ENCODE peak calls at places on chromosomes 12 and 14, in seven cellular contexts. L is kidney; M is foreskin fibroblast; T is tibial nerve; E is naive thymus-derived CD4-positive, alpha-beta T cell; Z is adipocyte; G is CD8-positive, alpha-beta memory T cell. X is an unnamed sample.

GRCh38 chr12:81263072-81263471 is 185.2 kb downstream of the ACSS3 start:
- DNase-seq in E (no peak), L (no peak), T (no peak), M (no peak), G (no peak), Z (no peak), X (no peak)

GRCh38 chr14:77052281-77053044 is 24.0 kb upstream of the IRF2BPL start:
- DNase-seq in G (no peak), E (no peak), L (no peak), T (no peak), Z (no peak), M (no peak), X (peak)

GRCh38 chr12:57522887-57523705 is 472 bp downstream of the MBD6 start:
- DNase-seq in M (no peak), G (no peak), L (peak), Z (peak), E (no peak), T (peak), X (peak)

GRCh38 chr12:1047898-1048660 is 57.1 kb downstream of the ERC1 start:
- DNase-seq in L (no peak), M (no peak), Z (no peak), G (no peak), T (no peak), E (no peak), X (no peak)

GRCh38 chr12:77916276-77916675 is 85.6 kb downstream of the NAV3 start:
- DNase-seq in E (no peak), L (no peak), Z (no peak), T (no peak), M (no peak), G (no peak), X (peak)

GRCh38 chr14:101186544-101186943 is 283.0 kb upstream of the RTL1 start:
- DNase-seq in E (no peak), Z (no peak), T (no peak), G (no peak), M (no peak), L (peak), X (no peak)

GRCh38 chr14:68112456-68112855 is 292.9 kb downstream of the RAD51B start:
- DNase-seq in M (no peak), T (no peak), L (no peak), Z (no peak), E (no peak), G (no peak), X (no peak)

GRCh38 chr12:80936642-80937390 is 918 bp downstream of the LIN7A start:
- DNase-seq in L (peak), M (peak), Z (peak), T (no peak), G (no peak), E (peak), X (no peak)

GRCh38 chr12:70398002-70398401 is 31.9 kb downstream of the KCNMB4 start:
- DNase-seq in M (no peak), E (no peak), T (no peak), L (no peak), G (no peak), Z (no peak), X (no peak)

GRCh38 chr14:31660728-31661127 is 99.5 kb downstream of the NUBPL start:
- DNase-seq in Z (no peak), T (no peak), G (no peak), E (no peak), L (no peak), M (no peak), X (no peak)

GRCh38 chr12:67998379-67998778 is 9.1 kb downstream of the IFNG-AS1 start:
- DNase-seq in E (no peak), M (no peak), T (no peak), Z (no peak), L (no peak), G (no peak), X (no peak)

GRCh38 chr14:52961060-52961639 is 10.3 kb upstream of the FERMT2 start:
- DNase-seq in T (no peak), M (no peak), L (no peak), G (peak), E (no peak), Z (peak), X (peak)

GRCh38 chr14:69612014-69612758 is 790 bp downstream of the SUSD6 start:
- DNase-seq in G (peak), T (no peak), L (peak), Z (peak), E (peak), M (peak), X (peak)

GRCh38 chr12:128792398-128792797 is 31.4 kb downstream of the SLC15A4 start:
- DNase-seq in M (no peak), Z (no peak), T (no peak), E (no peak), G (no peak), L (no peak), X (no peak)

GRCh38 chr12:50690923-50691322 is 73.0 kb upstream of the ATF1 start:
- DNase-seq in L (no peak), Z (peak), G (no peak), T (peak), E (no peak), M (no peak), X (no peak)

GRCh38 chr12:62725781-62726180 is 209.2 kb downstream of the PPM1H start:
- DNase-seq in Z (no peak), E (no peak), G (no peak), T (no peak), M (no peak), L (no peak), X (peak)

GRCh38 chr12:2075558-2076195 is 22.9 kb downstream of the CACNA1C start:
- DNase-seq in Z (no peak), T (no peak), G (no peak), E (no peak), M (no peak), L (no peak), X (no peak)
- H3K4me3 ChIP-seq in Z (no peak), T (no peak), G (no peak), E (no peak), M (peak), L (no peak), X (no peak)

GRCh38 chr14:73717998-73718741 is 4.0 kb upstream of the PNMA1 start:
- DNase-seq in M (no peak), E (no peak), Z (no peak), G (no peak), L (peak), T (no peak), X (no peak)
- H3K4me3 ChIP-seq in M (no peak), E (no peak), Z (no peak), G (no peak), L (no peak), T (no peak), X (no peak)

DNA sequence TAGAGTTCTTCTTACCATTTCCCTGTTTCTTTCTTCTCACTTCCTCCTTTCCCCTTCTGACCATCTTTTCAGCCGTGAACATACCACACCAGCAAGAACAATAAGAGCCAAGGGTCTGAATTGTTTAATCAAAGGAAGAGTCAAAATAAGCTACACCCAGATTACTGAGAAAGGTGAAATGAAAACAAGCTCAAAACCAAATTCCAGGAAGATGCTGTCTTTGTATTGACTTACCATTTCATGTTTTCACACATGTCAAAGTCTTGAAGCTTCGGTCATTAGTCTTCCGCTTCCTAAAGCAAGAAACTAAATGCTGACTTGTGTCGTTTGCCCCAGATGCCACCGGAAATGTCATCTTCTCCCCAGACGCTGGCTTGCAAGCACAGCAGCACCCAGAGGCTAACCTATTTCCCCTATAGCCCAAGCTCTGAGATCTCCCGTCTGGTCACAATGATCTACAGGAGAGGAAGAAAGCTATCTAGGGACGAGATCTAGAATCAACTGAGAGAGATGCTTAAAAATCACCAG is 136.5 kb upstream of the AMIGO2 start:
- DNase-seq in G (peak), E (peak), L (no peak), Z (no peak), M (no peak), T (no peak), X (no peak)
- H3K4me3 ChIP-seq in G (peak), E (peak), L (no peak), Z (no peak), M (no peak), T (no peak), X (no peak)

GRCh38 chr12:15322164-15323054 is at the start of gene PTPRO:
- DNase-seq in E (no peak), Z (peak), L (peak), T (no peak), M (no peak), G (no peak), X (no peak)
- H3K4me3 ChIP-seq in E (no peak), Z (peak), L (peak), T (no peak), M (peak), G (no peak), X (peak)

X was measured in bronchial epithelial cell.